ENCODE peak calls at places on chromosomes 7 and 10, in six cellular contexts. J, E, M, R, W and F are unnamed samples.

GRCh38 chr10:131002031-131002861 is 309.3 kb downstream of the TCERG1L start:
- DNase-seq in J (no peak), E (no peak), M (no peak), R (no peak), W (no peak), F (no peak)

GRCh38 chr10:63675171-63675570 is 154.0 kb downstream of the REEP3 start:
- DNase-seq in J (peak), E (no peak), M (peak), R (no peak), W (no peak), F (no peak)

GRCh38 chr10:132832186-132832983 is 46.4 kb upstream of the NKX6-2 start:
- DNase-seq in J (no peak), E (no peak), M (no peak), R (no peak), W (no peak), F (no peak)

GRCh38 chr10:127612-128432 is 7.4 kb upstream of the ZMYND11 start:
- DNase-seq in J (no peak), E (no peak), M (no peak), R (peak), W (peak), F (peak)

GRCh38 chr10:74113546-74113945 is 37.1 kb downstream of the AP3M1 start:
- DNase-seq in J (no peak), E (peak), M (peak), R (no peak), W (no peak), F (no peak)

GRCh38 chr7:54394877-54395276 is 147.3 kb upstream of the VSTM2A start:
- DNase-seq in J (no peak), E (no peak), M (no peak), R (no peak), W (no peak), F (no peak)

GRCh38 chr7:121030308-121030707 is 41.8 kb downstream of the CPED1 start:
- DNase-seq in J (no peak), E (no peak), M (no peak), R (no peak), W (no peak), F (no peak)

GRCh38 chr7:86908948-86909347 is 150.5 kb downstream of the ELAPOR2 start:
- DNase-seq in J (peak), E (no peak), M (peak), R (no peak), W (peak), F (no peak)

GRCh38 chr10:110686037-110686436 is 41.9 kb downstream of the RBM20 start:
- DNase-seq in J (no peak), E (no peak), M (no peak), R (no peak), W (no peak), F (no peak)

GRCh38 chr10:82148764-82149163 is 273.8 kb downstream of the NRG3 start:
- DNase-seq in J (no peak), E (no peak), M (no peak), R (no peak), W (no peak), F (no peak)

GRCh38 chr7:74625446-74625845 is 32.1 kb upstream of the GTF2I start:
- DNase-seq in J (peak), E (peak), M (peak), R (no peak), W (no peak), F (no peak)

GRCh38 chr10:43689618-43689954 is 40.9 kb upstream of the ZNF32 start:
- DNase-seq in J (peak), E (no peak), M (no peak), R (peak), W (peak), F (peak)

GRCh38 chr10:70258216-70258615 is 25.0 kb upstream of the PPA1 start:
- DNase-seq in J (no peak), E (no peak), M (no peak), R (no peak), W (no peak), F (no peak)

GRCh38 chr10:74705361-74705980 is 120.9 kb upstream of the KAT6B start:
- DNase-seq in J (no peak), E (no peak), M (no peak), R (no peak), W (no peak), F (no peak)

GRCh38 chr10:119250641-119251314 is 43.4 kb downstream of the GRK5 start:
- DNase-seq in J (peak), E (peak), M (peak), R (no peak), W (no peak), F (no peak)

GRCh38 chr10:27783660-27784059 is 38.0 kb upstream of the MKX start:
- DNase-seq in J (peak), E (peak), M (no peak), R (peak), W (peak), F (no peak)

GRCh38 chr7:11077816-11078215 is 104.1 kb downstream of the PHF14 start:
- DNase-seq in J (no peak), E (no peak), M (no peak), R (no peak), W (no peak), F (no peak)

GRCh38 chr10:12097791-12098190 is 29.0 kb downstream of the DHTKD1 start:
- DNase-seq in J (no peak), E (no peak), M (no peak), R (no peak), W (no peak), F (no peak)

GRCh38 chr7:106462365-106462859 is 177.6 kb upstream of the NAMPT start:
- DNase-seq in J (peak), E (no peak), M (peak), R (peak), W (no peak), F (peak)

GRCh38 chr7:364536-364935 is 74.6 kb downstream of the FOXL3 start:
- DNase-seq in J (no peak), E (no peak), M (no peak), R (no peak), W (no peak), F (no peak)

GRCh38 chr7:145644426-145645154 is 472.0 kb upstream of the CNTNAP2 start:
- DNase-seq in J (peak), E (no peak), M (peak), R (no peak), W (no peak), F (no peak)

GRCh38 chr10:87558333-87558732 is 53.6 kb downstream of the MINPP1 start:
- DNase-seq in J (no peak), E (no peak), M (no peak), R (no peak), W (no peak), F (no peak)

GRCh38 chr10:34323197-34323596 is 491.9 kb downstream of the PARD3 start:
- DNase-seq in J (peak), E (no peak), M (peak), R (no peak), W (no peak), F (no peak)

GRCh38 chr7:129513546-129513945 is 11.2 kb downstream of the SMKR1 start:
- DNase-seq in J (no peak), E (no peak), M (no peak), R (no peak), W (no peak), F (no peak)

GRCh38 chr7:130454959-130455358 is 14.1 kb upstream of the CEP41 start:
- DNase-seq in J (no peak), E (no peak), M (no peak), R (no peak), W (no peak), F (no peak)

GRCh38 chr7:151990567-151990966 is 34.3 kb downstream of the GALNTL5 start:
- DNase-seq in J (no peak), E (no peak), M (no peak), R (no peak), W (no peak), F (no peak)

GRCh38 chr7:105376901-105377533 is 11.7 kb downstream of the SRPK2 start:
- DNase-seq in J (no peak), E (no peak), M (peak), R (no peak), W (no peak), F (no peak)

GRCh38 chr7:87934699-87935372 is 785 bp downstream of the ADAM22 start:
- DNase-seq in J (peak), E (no peak), M (peak), R (peak), W (peak), F (peak)

GRCh38 chr10:128047337-128047736 is 78.9 kb downstream of the MKI67 start:
- DNase-seq in J (no peak), E (no peak), M (no peak), R (peak), W (peak), F (peak)

GRCh38 chr7:55275291-55276200 is 89.6 kb upstream of the LANCL2 start:
- DNase-seq in J (no peak), E (no peak), M (no peak), R (no peak), W (no peak), F (no peak)

GRCh38 chr10:102405632-102406031 is 10.1 kb downstream of the NFKB2 start:
- DNase-seq in J (no peak), E (no peak), M (no peak), R (peak), W (no peak), F (no peak)

GRCh38 chr7:45617166-45617565 is 43.0 kb downstream of the ADCY1 start:
- DNase-seq in J (no peak), E (no peak), M (no peak), R (no peak), W (no peak), F (no peak)

GRCh38 chr10:132891994-132892393 is 50.4 kb downstream of the CFAP46 start:
- DNase-seq in J (no peak), E (no peak), M (peak), R (no peak), W (no peak), F (no peak)

GRCh38 chr10:37436361-37436760 is 311.0 kb downstream of the ANKRD30A start:
- DNase-seq in J (no peak), E (no peak), M (no peak), R (no peak), W (no peak), F (no peak)

DNA sequence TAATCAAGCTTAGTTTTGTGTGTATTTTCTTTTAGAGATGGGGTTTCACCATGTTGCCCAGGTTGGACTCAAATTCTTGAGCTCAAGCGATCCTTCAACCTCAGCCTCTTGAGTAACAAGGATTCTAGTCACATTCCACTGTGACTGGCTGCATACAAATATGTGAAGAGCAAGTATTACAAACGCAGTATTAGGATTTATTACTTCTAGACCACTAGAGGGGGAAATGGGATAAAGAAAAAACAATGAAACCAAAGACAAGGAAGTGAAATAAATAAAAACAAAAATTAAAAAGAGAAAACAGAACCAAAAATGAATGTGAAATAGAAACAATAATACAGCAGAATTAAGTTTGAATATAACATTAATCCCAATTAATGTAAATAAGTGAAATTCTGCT is 308.7 kb downstream of the ANKRD30A start:
- DNase-seq in J (no peak), E (no peak), M (peak), R (no peak), W (no peak), F (no peak)
- TF ChIP-seq CTCF in J (no peak), E (no peak), M (no peak), R (no peak), W (no peak), F (no peak)

GRCh38 chr10:5887641-5888040 is 2.1 kb downstream of the ANKRD16 start:
- DNase-seq in J (no peak), E (no peak), M (no peak), R (no peak), W (no peak), F (no peak)
- TF ChIP-seq CTCF in J (no peak), E (no peak), M (no peak), R (no peak), W (no peak), F (no peak)

DNA sequence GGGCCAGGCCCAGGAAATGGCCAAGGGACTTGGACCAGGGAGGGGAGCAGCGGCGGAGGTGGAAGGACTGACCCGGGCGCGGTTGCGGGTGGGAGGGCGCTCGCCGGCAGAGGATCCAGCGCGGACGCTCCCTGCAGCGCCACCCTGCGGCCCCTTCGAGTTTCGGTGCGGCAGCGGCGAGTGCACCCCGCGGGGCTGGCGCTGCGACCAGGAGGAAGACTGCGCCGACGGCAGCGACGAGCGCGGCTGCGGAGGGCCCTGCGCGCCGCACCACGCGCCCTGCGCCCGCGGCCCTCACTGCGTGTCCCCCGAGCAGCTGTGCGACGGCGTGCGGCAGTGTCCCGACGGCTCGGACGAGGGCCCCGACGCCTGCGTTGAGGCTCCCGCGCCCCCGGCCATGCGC is 16.8 kb upstream of the ZNF467 start:
- DNase-seq in J (no peak), E (no peak), M (no peak), R (peak), W (peak), F (peak)
- TF ChIP-seq CTCF in J (no peak), E (peak), M (peak), R (peak), W (peak), F (peak)

GRCh38 chr10:79413196-79413595 is 32.2 kb downstream of the ZCCHC24 start:
- DNase-seq in J (no peak), E (no peak), M (no peak), R (peak), W (no peak), F (no peak)
- TF ChIP-seq CTCF in J (no peak), E (no peak), M (no peak), R (no peak), W (no peak), F (no peak)